ENCODE peak calls at places on chromosomes 11 and 22, in ten cellular contexts. One of them, this sample, is unnamed. For H3K9me3, the result is how much of the 10 kb centered on the place peaks cover.

GRCh38 chr11:77127969-77128691 is at the start of gene MYO7A:
- DNase-seq in GM23248: peak
- DNase-seq in IMR-90: peak
- DNase-seq in fibroblast of lung: peak
- DNase-seq in NT2/D1: no peak
- DNase-seq in K562: peak
- DNase-seq in GM12878: no peak
- DNase-seq in endodermal cell: peak
- DNase-seq in mesenchymal stem cell: peak
- DNase-seq in endothelial cell of umbilical vein: peak
- DNase-seq in this sample: peak

GRCh38 chr22:42343551-42344081 is 73.2 kb upstream of the TCF20 start:
- DNase-seq in GM23248: peak
- DNase-seq in IMR-90: no peak
- DNase-seq in fibroblast of lung: no peak
- DNase-seq in NT2/D1: no peak
- DNase-seq in K562: peak
- DNase-seq in GM12878: no peak
- DNase-seq in endodermal cell: no peak
- DNase-seq in mesenchymal stem cell: no peak
- DNase-seq in endothelial cell of umbilical vein: no peak
- DNase-seq in this sample: no peak

GRCh38 chr11:46679252-46680163 is 20.9 kb downstream of the ARHGAP1 start:
- DNase-seq in GM23248: no peak
- DNase-seq in IMR-90: no peak
- DNase-seq in fibroblast of lung: no peak
- DNase-seq in NT2/D1: no peak
- DNase-seq in K562: no peak
- DNase-seq in GM12878: no peak
- DNase-seq in endodermal cell: no peak
- DNase-seq in mesenchymal stem cell: no peak
- DNase-seq in endothelial cell of umbilical vein: no peak
- DNase-seq in this sample: no peak

GRCh38 chr11:76152086-76152658 is 54.1 kb downstream of the WNT11 start:
- DNase-seq in GM23248: peak
- DNase-seq in IMR-90: peak
- DNase-seq in fibroblast of lung: peak
- DNase-seq in NT2/D1: peak
- DNase-seq in K562: peak
- DNase-seq in GM12878: peak
- DNase-seq in endodermal cell: peak
- DNase-seq in mesenchymal stem cell: peak
- DNase-seq in endothelial cell of umbilical vein: peak
- DNase-seq in this sample: peak

GRCh38 chr11:102279641-102280170 is 37.6 kb upstream of the BIRC3 start:
- DNase-seq in GM23248: peak
- DNase-seq in IMR-90: peak
- DNase-seq in fibroblast of lung: peak
- DNase-seq in NT2/D1: no peak
- DNase-seq in K562: no peak
- DNase-seq in GM12878: peak
- DNase-seq in endodermal cell: no peak
- DNase-seq in mesenchymal stem cell: peak
- DNase-seq in endothelial cell of umbilical vein: peak
- DNase-seq in this sample: peak

GRCh38 chr11:66543263-66544107 is 2.4 kb downstream of the ZDHHC24 start:
- DNase-seq in GM23248: no peak
- DNase-seq in IMR-90: peak
- DNase-seq in fibroblast of lung: peak
- DNase-seq in NT2/D1: no peak
- DNase-seq in K562: no peak
- DNase-seq in GM12878: peak
- DNase-seq in endodermal cell: peak
- DNase-seq in mesenchymal stem cell: peak
- DNase-seq in endothelial cell of umbilical vein: peak
- DNase-seq in this sample: peak

GRCh38 chr11:131491503-131491902 is 121.1 kb downstream of the NTM start:
- DNase-seq in GM23248: peak
- DNase-seq in IMR-90: peak
- DNase-seq in fibroblast of lung: peak
- DNase-seq in NT2/D1: no peak
- DNase-seq in K562: no peak
- DNase-seq in GM12878: no peak
- DNase-seq in endodermal cell: no peak
- DNase-seq in mesenchymal stem cell: peak
- DNase-seq in endothelial cell of umbilical vein: no peak
- DNase-seq in this sample: no peak

GRCh38 chr11:8610532-8611116 is 16.6 kb upstream of the STK33 start:
- DNase-seq in GM23248: no peak
- DNase-seq in IMR-90: no peak
- DNase-seq in fibroblast of lung: peak
- DNase-seq in NT2/D1: no peak
- DNase-seq in K562: no peak
- DNase-seq in GM12878: no peak
- DNase-seq in endodermal cell: peak
- DNase-seq in mesenchymal stem cell: no peak
- DNase-seq in endothelial cell of umbilical vein: peak
- DNase-seq in this sample: no peak

GRCh38 chr11:95363710-95364109 is 132.7 kb upstream of the SESN3 start:
- DNase-seq in GM23248: no peak
- DNase-seq in IMR-90: no peak
- DNase-seq in fibroblast of lung: no peak
- DNase-seq in NT2/D1: peak
- DNase-seq in K562: peak
- DNase-seq in GM12878: no peak
- DNase-seq in endodermal cell: peak
- DNase-seq in mesenchymal stem cell: no peak
- DNase-seq in endothelial cell of umbilical vein: no peak
- DNase-seq in this sample: no peak

GRCh38 chr11:69364901-69365300 is 70.9 kb downstream of the MYEOV start:
- DNase-seq in GM23248: no peak
- DNase-seq in IMR-90: peak
- DNase-seq in fibroblast of lung: peak
- DNase-seq in NT2/D1: no peak
- DNase-seq in K562: no peak
- DNase-seq in GM12878: no peak
- DNase-seq in endodermal cell: no peak
- DNase-seq in mesenchymal stem cell: peak
- DNase-seq in endothelial cell of umbilical vein: peak
- DNase-seq in this sample: no peak

GRCh38 chr22:20964090-20964798 is 2.8 kb upstream of the AIFM3 start:
- DNase-seq in GM23248: no peak
- DNase-seq in IMR-90: no peak
- DNase-seq in fibroblast of lung: no peak
- DNase-seq in NT2/D1: no peak
- DNase-seq in K562: no peak
- DNase-seq in GM12878: no peak
- DNase-seq in endodermal cell: no peak
- DNase-seq in mesenchymal stem cell: no peak
- DNase-seq in endothelial cell of umbilical vein: no peak
- DNase-seq in this sample: no peak

GRCh38 chr22:20962491-20962945 is 4.5 kb upstream of the AIFM3 start:
- DNase-seq in GM23248: no peak
- DNase-seq in IMR-90: no peak
- DNase-seq in fibroblast of lung: no peak
- DNase-seq in NT2/D1: no peak
- DNase-seq in K562: no peak
- DNase-seq in GM12878: no peak
- DNase-seq in endodermal cell: no peak
- DNase-seq in mesenchymal stem cell: no peak
- DNase-seq in endothelial cell of umbilical vein: no peak
- DNase-seq in this sample: no peak

GRCh38 chr22:20965104-20965887 is 1.8 kb upstream of the AIFM3 start:
- DNase-seq in GM23248: no peak
- DNase-seq in IMR-90: no peak
- DNase-seq in fibroblast of lung: no peak
- DNase-seq in NT2/D1: no peak
- DNase-seq in K562: no peak
- DNase-seq in GM12878: no peak
- DNase-seq in endodermal cell: peak
- DNase-seq in mesenchymal stem cell: no peak
- DNase-seq in endothelial cell of umbilical vein: no peak
- DNase-seq in this sample: peak

GRCh38 chr22:20964799-20965103 is 2.3 kb upstream of the AIFM3 start:
- DNase-seq in GM23248: no peak
- DNase-seq in IMR-90: no peak
- DNase-seq in fibroblast of lung: no peak
- DNase-seq in NT2/D1: no peak
- DNase-seq in K562: no peak
- DNase-seq in GM12878: no peak
- DNase-seq in endodermal cell: peak
- DNase-seq in mesenchymal stem cell: no peak
- DNase-seq in endothelial cell of umbilical vein: no peak
- DNase-seq in this sample: no peak

DNA sequence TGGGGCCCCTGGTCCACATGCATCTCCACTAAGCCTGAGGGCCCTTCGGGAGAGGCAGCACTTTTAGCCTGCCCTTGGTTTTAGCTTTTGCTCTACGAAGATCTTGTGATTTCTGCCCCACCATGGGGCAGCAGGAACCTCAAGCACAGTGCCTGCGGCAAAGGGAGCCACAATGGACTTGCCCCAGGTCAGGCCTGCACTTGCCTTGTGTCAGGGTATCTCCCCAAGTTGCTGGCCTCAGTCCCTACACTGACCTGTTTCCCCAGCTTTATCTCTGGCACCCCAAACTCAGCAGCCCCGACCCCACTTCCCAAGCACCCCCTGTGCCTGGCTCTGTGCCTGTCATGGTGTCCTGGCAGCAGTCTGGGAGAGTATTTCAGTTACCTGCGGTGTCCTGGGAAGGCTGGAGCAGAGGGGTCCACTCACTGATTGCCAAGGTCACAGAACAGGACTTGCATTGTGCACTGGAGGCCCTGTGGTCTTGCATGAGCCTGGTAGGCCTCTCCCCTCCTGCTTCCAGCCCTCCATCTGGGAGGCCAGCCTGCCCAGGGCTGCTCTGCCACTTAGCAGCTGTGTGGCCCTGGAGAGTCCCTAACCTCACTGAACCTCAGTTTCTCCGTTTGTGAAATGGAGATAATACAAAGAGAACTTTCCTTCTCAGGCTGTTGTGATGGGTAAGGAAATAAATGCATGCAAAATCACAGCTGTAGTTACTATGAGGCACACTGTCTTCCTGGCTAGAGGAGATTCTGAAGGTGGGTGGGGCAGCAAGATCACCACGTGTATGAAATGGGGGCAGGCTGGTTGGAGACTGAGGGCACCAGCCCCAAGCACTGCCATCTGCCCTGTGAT is 3.6 kb upstream of the AIFM3 start:
- DNase-seq in GM23248: no peak
- DNase-seq in IMR-90: no peak
- DNase-seq in fibroblast of lung: no peak
- DNase-seq in NT2/D1: no peak
- DNase-seq in K562: no peak
- DNase-seq in GM12878: no peak
- DNase-seq in endodermal cell: no peak
- DNase-seq in mesenchymal stem cell: no peak
- DNase-seq in endothelial cell of umbilical vein: no peak
- DNase-seq in this sample: no peak
- H3K9me3 ChIP-seq in GM23248: under half
- H3K9me3 ChIP-seq in IMR-90: under half
- H3K9me3 ChIP-seq in fibroblast of lung: under half
- H3K9me3 ChIP-seq in NT2/D1: under half
- H3K9me3 ChIP-seq in K562: under half
- H3K9me3 ChIP-seq in GM12878: under half
- H3K9me3 ChIP-seq in endodermal cell: under half
- H3K9me3 ChIP-seq in mesenchymal stem cell: under half
- H3K9me3 ChIP-seq in endothelial cell of umbilical vein: under half
- H3K9me3 ChIP-seq in this sample: under half

GRCh38 chr22:43862074-43862881 is at the start of gene SULT4A1:
- DNase-seq in GM23248: peak
- DNase-seq in IMR-90: peak
- DNase-seq in fibroblast of lung: peak
- DNase-seq in NT2/D1: peak
- DNase-seq in K562: peak
- DNase-seq in GM12878: no peak
- DNase-seq in endodermal cell: peak
- DNase-seq in mesenchymal stem cell: peak
- DNase-seq in endothelial cell of umbilical vein: no peak
- DNase-seq in this sample: no peak
- H3K9ac ChIP-seq in GM23248: no peak
- H3K9ac ChIP-seq in IMR-90: peak
- H3K9ac ChIP-seq in fibroblast of lung: no peak
- H3K9ac ChIP-seq in NT2/D1: peak
- H3K9ac ChIP-seq in K562: no peak
- H3K9ac ChIP-seq in GM12878: no peak
- H3K9ac ChIP-seq in endodermal cell: peak
- H3K9ac ChIP-seq in mesenchymal stem cell: no peak
- H3K9ac ChIP-seq in endothelial cell of umbilical vein: no peak
- H3K9ac ChIP-seq in this sample: no peak

GRCh38 chr11:70826950-70827349 is 425.4 kb downstream of the SHANK2 start:
- DNase-seq in GM23248: no peak
- DNase-seq in IMR-90: no peak
- DNase-seq in fibroblast of lung: no peak
- DNase-seq in NT2/D1: no peak
- DNase-seq in K562: no peak
- DNase-seq in GM12878: no peak
- DNase-seq in endodermal cell: no peak
- DNase-seq in mesenchymal stem cell: no peak
- DNase-seq in endothelial cell of umbilical vein: no peak
- DNase-seq in this sample: no peak
- H3K9me3 ChIP-seq in GM23248: under half
- H3K9me3 ChIP-seq in IMR-90: under half
- H3K9me3 ChIP-seq in fibroblast of lung: under half
- H3K9me3 ChIP-seq in NT2/D1: under half
- H3K9me3 ChIP-seq in K562: under half
- H3K9me3 ChIP-seq in GM12878: under half
- H3K9me3 ChIP-seq in endodermal cell: under half
- H3K9me3 ChIP-seq in mesenchymal stem cell: under half
- H3K9me3 ChIP-seq in endothelial cell of umbilical vein: under half
- H3K9me3 ChIP-seq in this sample: under half

GRCh38 chr11:117221775-117222517 is 9.9 kb downstream of the PCSK7 start:
- DNase-seq in GM23248: peak
- DNase-seq in IMR-90: peak
- DNase-seq in fibroblast of lung: peak
- DNase-seq in NT2/D1: no peak
- DNase-seq in K562: no peak
- DNase-seq in GM12878: no peak
- DNase-seq in endodermal cell: peak
- DNase-seq in mesenchymal stem cell: no peak
- DNase-seq in endothelial cell of umbilical vein: no peak
- DNase-seq in this sample: peak

GRCh38 chr11:117225553-117226170 is 6.2 kb downstream of the PCSK7 start:
- DNase-seq in GM23248: no peak
- DNase-seq in IMR-90: no peak
- DNase-seq in fibroblast of lung: no peak
- DNase-seq in NT2/D1: no peak
- DNase-seq in K562: no peak
- DNase-seq in GM12878: no peak
- DNase-seq in endodermal cell: no peak
- DNase-seq in mesenchymal stem cell: no peak
- DNase-seq in endothelial cell of umbilical vein: no peak
- DNase-seq in this sample: no peak

GRCh38 chr11:117222991-117223740 is 8.7 kb downstream of the PCSK7 start:
- DNase-seq in GM23248: no peak
- DNase-seq in IMR-90: no peak
- DNase-seq in fibroblast of lung: no peak
- DNase-seq in NT2/D1: no peak
- DNase-seq in K562: no peak
- DNase-seq in GM12878: no peak
- DNase-seq in endodermal cell: peak
- DNase-seq in mesenchymal stem cell: no peak
- DNase-seq in endothelial cell of umbilical vein: no peak
- DNase-seq in this sample: no peak

GRCh38 chr11:117226388-117227385 is 5.2 kb downstream of the PCSK7 start:
- DNase-seq in GM23248: peak
- DNase-seq in IMR-90: peak
- DNase-seq in fibroblast of lung: peak
- DNase-seq in NT2/D1: peak
- DNase-seq in K562: peak
- DNase-seq in GM12878: peak
- DNase-seq in endodermal cell: peak
- DNase-seq in mesenchymal stem cell: peak
- DNase-seq in endothelial cell of umbilical vein: peak
- DNase-seq in this sample: no peak

GRCh38 chr11:117223741-117224685 is 7.9 kb downstream of the PCSK7 start:
- DNase-seq in GM23248: no peak
- DNase-seq in IMR-90: no peak
- DNase-seq in fibroblast of lung: no peak
- DNase-seq in NT2/D1: no peak
- DNase-seq in K562: peak
- DNase-seq in GM12878: no peak
- DNase-seq in endodermal cell: peak
- DNase-seq in mesenchymal stem cell: no peak
- DNase-seq in endothelial cell of umbilical vein: no peak
- DNase-seq in this sample: no peak
- H3K9ac ChIP-seq in GM23248: no peak
- H3K9ac ChIP-seq in IMR-90: no peak
- H3K9ac ChIP-seq in fibroblast of lung: no peak
- H3K9ac ChIP-seq in NT2/D1: no peak
- H3K9ac ChIP-seq in K562: peak
- H3K9ac ChIP-seq in GM12878: no peak
- H3K9ac ChIP-seq in endodermal cell: no peak
- H3K9ac ChIP-seq in mesenchymal stem cell: no peak
- H3K9ac ChIP-seq in endothelial cell of umbilical vein: no peak
- H3K9ac ChIP-seq in this sample: no peak

This sample was measured in colonic mucosa.